ENCODE peak calls at places on chromosome 12, in nine cellular contexts. H is activated B cell treated with CpG ODN at 0.5 μM for 24 hours, D is body of pancreas, U is ovary, E is DND-41, I is gastrocnemius medialis, A is PC-3, W is fibroblast of the aortic adventitia, T is GM20000. G is an unnamed sample.

GRCh38 chr12:127280393-127281275 is 986.3 kb upstream of the TMEM132C start:
- DNase-seq in H (peak), E (no peak), I (no peak), W (no peak), U (peak), A (no peak), T (peak), D (peak), G (no peak)

GRCh38 chr12:14418526-14418925 is 53.0 kb downstream of the ATF7IP start:
- DNase-seq in W (peak), T (no peak), D (no peak), H (no peak), U (no peak), E (no peak), A (peak), I (no peak), G (no peak)

GRCh38 chr12:100127766-100128508 is 14.7 kb downstream of the BLTP3B start:
- DNase-seq in H (no peak), D (no peak), T (no peak), U (no peak), A (peak), W (peak), I (no peak), E (no peak), G (no peak)

GRCh38 chr12:12474931-12475485 is 87.7 kb downstream of the DUSP16 start:
- DNase-seq in A (no peak), E (no peak), W (peak), I (no peak), U (no peak), T (peak), D (no peak), H (no peak), G (no peak)

GRCh38 chr12:98185606-98186005 is 329.8 kb upstream of the TMPO start:
- DNase-seq in I (no peak), W (no peak), U (no peak), T (no peak), D (no peak), A (no peak), H (no peak), E (no peak), G (no peak)

GRCh38 chr12:130620281-130620680 is 95.8 kb downstream of the RIMBP2 start:
- DNase-seq in H (no peak), A (no peak), W (no peak), T (no peak), D (no peak), E (no peak), U (no peak), I (no peak), G (peak)

GRCh38 chr12:49439042-49439441 is 71.8 kb downstream of the SPATS2 start:
- DNase-seq in T (no peak), W (no peak), D (no peak), I (no peak), U (no peak), A (no peak), H (no peak), E (no peak), G (no peak)

GRCh38 chr12:65292241-65292640 is 13.8 kb downstream of the MSRB3 start:
- DNase-seq in T (no peak), E (no peak), A (no peak), D (no peak), H (no peak), U (no peak), W (no peak), I (no peak), G (no peak)

GRCh38 chr12:76264617-76265016 is 83.6 kb downstream of the BBS10 start:
- DNase-seq in W (peak), D (no peak), A (no peak), I (no peak), H (no peak), U (no peak), T (no peak), E (no peak), G (no peak)

GRCh38 chr12:75585309-75585708 is 73.9 kb upstream of the KRR1 start:
- DNase-seq in D (no peak), W (peak), T (no peak), A (peak), I (no peak), U (no peak), E (no peak), H (no peak), G (no peak)

GRCh38 chr12:128078311-128078851 is 188.6 kb upstream of the TMEM132C start:
- DNase-seq in I (no peak), T (no peak), E (no peak), D (no peak), U (no peak), A (no peak), H (no peak), W (peak), G (no peak)

GRCh38 chr12:65999564-66000280 is 130.8 kb downstream of the LLPH start:
- DNase-seq in H (no peak), T (no peak), I (no peak), A (peak), D (no peak), U (no peak), W (peak), E (no peak), G (no peak)

GRCh38 chr12:71594214-71594948 is 69.3 kb downstream of the ZFC3H1 start:
- DNase-seq in T (no peak), W (peak), I (no peak), U (no peak), H (no peak), A (peak), D (peak), E (no peak), G (no peak)

GRCh38 chr12:71602745-71603577 is 60.7 kb downstream of the ZFC3H1 start:
- DNase-seq in T (no peak), U (no peak), H (no peak), I (no peak), D (no peak), W (no peak), E (no peak), A (no peak), G (no peak)

GRCh38 chr12:71605034-71605433 is 58.6 kb downstream of the ZFC3H1 start:
- DNase-seq in E (no peak), A (no peak), D (no peak), W (no peak), H (no peak), T (no peak), U (no peak), I (no peak), G (no peak)

GRCh38 chr12:71599213-71599612 is 64.4 kb downstream of the ZFC3H1 start:
- DNase-seq in I (no peak), A (no peak), D (no peak), H (no peak), T (no peak), E (no peak), W (no peak), U (no peak), G (no peak)
- TF ChIP-seq CTCF in I (no peak), A (no peak), D (no peak), H (no peak), T (no peak), E (no peak), W (no peak), U (no peak), G (no peak)

GRCh38 chr12:57171668-57172067 is 24.2 kb upstream of the LRP1-AS start:
- DNase-seq in I (no peak), U (peak), E (no peak), W (peak), H (no peak), D (peak), T (no peak), A (no peak), G (no peak)
- TF ChIP-seq CTCF in I (no peak), U (no peak), E (no peak), W (peak), H (no peak), D (no peak), T (no peak), A (no peak), G (no peak)

DNA sequence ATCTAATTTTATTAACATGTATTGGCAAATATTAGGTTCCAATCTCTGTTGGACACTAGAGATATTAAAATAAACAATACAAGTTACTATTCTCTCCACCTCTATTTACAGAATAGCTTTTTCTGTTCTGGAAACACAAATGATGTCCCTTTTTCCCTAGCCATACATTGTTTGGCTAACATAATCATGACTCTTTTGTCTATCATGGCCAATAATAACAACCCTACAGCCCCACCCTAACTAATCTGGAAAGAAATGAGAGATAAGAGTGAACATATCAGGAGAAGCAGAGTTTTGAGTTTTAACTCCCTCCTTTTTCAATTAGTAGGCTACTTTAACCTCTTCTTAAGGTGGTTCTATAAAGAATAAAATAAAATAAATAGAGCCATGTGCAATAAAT is 40.2 kb downstream of the RASSF9 start:
- DNase-seq in T (no peak), W (peak), H (no peak), D (no peak), U (no peak), I (no peak), A (no peak), E (no peak), G (no peak)
- TF ChIP-seq CTCF in T (no peak), W (no peak), H (no peak), D (no peak), U (no peak), I (no peak), A (no peak), E (no peak), G (no peak)

GRCh38 chr12:3777206-3777809 is 24.4 kb upstream of the CRACR2A start:
- DNase-seq in H (no peak), U (no peak), D (peak), E (peak), T (peak), I (no peak), A (peak), W (peak), G (no peak)
- TF ChIP-seq CTCF in H (no peak), U (no peak), D (peak), E (peak), T (peak), I (peak), A (peak), W (peak), G (peak)

GRCh38 chr12:112192475-112192874 is 67.1 kb downstream of the TRAFD1 start:
- DNase-seq in I (no peak), A (no peak), H (no peak), U (no peak), W (no peak), E (no peak), D (no peak), T (no peak), G (no peak)

GRCh38 chr12:112191201-112191600 is 65.8 kb downstream of the TRAFD1 start:
- DNase-seq in U (no peak), A (no peak), H (no peak), T (no peak), W (no peak), I (no peak), D (no peak), E (no peak), G (no peak)

GRCh38 chr12:112191840-112192321 is 66.5 kb downstream of the TRAFD1 start:
- DNase-seq in T (no peak), I (no peak), H (no peak), A (no peak), U (no peak), D (no peak), E (no peak), W (peak), G (no peak)

GRCh38 chr12:112188130-112188830 is 62.9 kb downstream of the TRAFD1 start:
- DNase-seq in U (no peak), T (no peak), E (no peak), H (no peak), I (no peak), W (no peak), D (no peak), A (no peak), G (no peak)

DNA sequence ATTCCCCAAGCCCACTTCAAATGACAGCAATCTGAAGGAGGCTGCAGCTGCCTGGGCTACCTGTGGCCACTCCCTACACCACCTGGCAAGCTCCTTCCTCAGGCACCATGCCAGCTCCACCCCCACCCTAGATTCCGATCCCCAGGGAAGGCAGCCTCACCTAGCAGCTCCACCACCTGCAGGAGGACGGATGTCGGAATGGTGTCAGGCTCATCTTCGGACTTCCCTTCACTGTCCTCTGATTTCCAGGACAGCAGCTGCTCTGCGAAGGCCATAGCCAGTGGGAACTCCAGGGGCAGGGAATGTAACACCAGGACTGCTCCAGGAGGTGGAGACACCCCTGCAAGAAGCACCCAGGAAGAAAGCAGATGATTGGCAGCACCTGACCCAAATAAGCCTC is 65.3 kb downstream of the TRAFD1 start:
- DNase-seq in H (no peak), E (no peak), I (no peak), T (no peak), A (peak), D (peak), W (no peak), U (no peak), G (no peak)
- TF ChIP-seq CTCF in H (no peak), E (no peak), I (no peak), T (no peak), A (peak), D (no peak), W (no peak), U (no peak), G (no peak)

GRCh38 chr12:52682938-52683574 is 2.8 kb upstream of the KRT1 start:
- DNase-seq in E (no peak), T (no peak), W (no peak), D (no peak), I (no peak), U (no peak), A (no peak), H (no peak), G (no peak)

GRCh38 chr12:52680363-52680762 is at the start of gene KRT1:
- DNase-seq in A (no peak), D (no peak), I (no peak), H (no peak), W (no peak), E (no peak), U (no peak), T (no peak), G (no peak)

GRCh38 chr12:52682381-52682660 is 2.1 kb upstream of the KRT1 start:
- DNase-seq in T (no peak), D (no peak), U (no peak), W (peak), A (no peak), E (no peak), H (no peak), I (no peak), G (no peak)

GRCh38 chr12:52679875-52680274 is 332 bp downstream of the KRT1 start:
- DNase-seq in H (no peak), D (no peak), I (no peak), U (no peak), W (no peak), T (no peak), E (no peak), A (no peak), G (no peak)

GRCh38 chr12:52681551-52682380 is 1.6 kb upstream of the KRT1 start:
- DNase-seq in D (no peak), T (no peak), E (peak), A (no peak), U (no peak), W (no peak), I (no peak), H (no peak), G (no peak)
- TF ChIP-seq CTCF in D (no peak), T (no peak), E (no peak), A (no peak), U (no peak), W (no peak), I (no peak), H (no peak), G (no peak)

DNA sequence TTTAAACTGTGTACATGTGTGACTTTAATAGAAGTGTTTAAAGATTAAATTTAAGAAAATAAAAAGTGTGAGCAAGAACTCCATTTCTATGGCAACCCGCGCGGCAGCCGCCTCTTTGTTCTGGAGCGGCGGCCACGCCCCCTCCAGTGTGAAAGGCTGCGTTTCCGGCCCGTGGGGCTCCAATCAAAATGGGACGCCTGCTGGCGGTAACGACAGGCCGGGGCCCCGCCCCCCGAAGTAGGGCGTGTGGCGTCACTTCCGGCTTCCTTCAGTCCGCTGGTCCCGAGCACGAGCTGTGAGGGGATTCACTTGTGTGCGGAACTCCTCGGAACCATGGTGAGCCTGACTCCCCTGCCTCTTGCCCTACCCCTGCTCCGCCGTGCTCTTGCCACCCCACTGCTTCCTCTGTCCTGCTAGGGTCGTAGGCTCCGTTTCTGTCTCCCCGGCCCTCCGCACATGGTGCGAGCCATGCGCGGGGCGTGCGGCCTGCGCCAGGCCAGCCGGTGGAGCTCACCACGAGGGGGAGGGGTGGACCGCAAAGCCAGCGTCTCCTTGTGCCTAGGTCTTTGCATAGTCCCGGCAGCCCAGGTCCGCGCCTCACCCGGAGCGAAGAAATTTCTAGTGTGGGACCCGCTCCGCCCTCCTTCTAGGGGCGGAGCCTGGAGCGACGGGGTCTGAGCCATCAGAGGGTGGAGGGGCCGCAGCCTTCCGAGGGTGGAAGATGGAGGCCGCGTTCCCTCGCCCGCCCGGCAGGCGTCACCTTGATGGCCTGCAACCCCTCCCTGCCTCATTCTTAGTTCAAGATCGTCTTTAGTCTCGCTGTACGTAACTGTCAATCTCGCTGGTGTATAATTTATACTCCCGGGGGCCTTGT is at the start of gene CCT2:
- DNase-seq in I (peak), A (peak), T (peak), E (peak), U (peak), H (peak), D (peak), W (peak), G (peak)
- TF ChIP-seq CTCF in I (no peak), A (peak), T (no peak), E (peak), U (no peak), H (no peak), D (peak), W (peak), G (peak)

DNA sequence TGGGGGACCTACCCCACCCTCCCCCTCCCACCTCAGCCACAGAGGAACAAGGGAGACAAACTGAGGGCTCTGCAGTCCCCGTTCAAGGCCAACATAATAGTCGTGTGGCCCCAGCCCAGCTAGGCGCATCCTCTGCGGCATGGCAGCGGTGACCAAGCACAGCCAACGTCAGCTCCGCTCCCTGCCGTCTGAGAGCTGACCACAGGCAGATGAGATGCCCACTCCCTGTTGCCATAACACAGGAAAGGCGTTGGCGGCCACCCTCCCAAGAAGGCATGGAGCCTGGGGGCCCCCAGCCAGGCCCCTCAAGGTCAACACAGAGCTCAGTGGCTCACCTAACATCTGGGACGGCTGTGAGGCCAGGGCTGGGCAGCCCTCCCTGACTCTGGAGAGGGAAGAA is 32.6 kb upstream of the UBC start:
- DNase-seq in T (no peak), D (no peak), H (no peak), E (no peak), I (no peak), U (no peak), A (no peak), W (no peak), G (no peak)
- TF ChIP-seq CTCF in T (no peak), D (no peak), H (no peak), E (no peak), I (no peak), U (no peak), A (no peak), W (no peak), G (no peak)

DNA sequence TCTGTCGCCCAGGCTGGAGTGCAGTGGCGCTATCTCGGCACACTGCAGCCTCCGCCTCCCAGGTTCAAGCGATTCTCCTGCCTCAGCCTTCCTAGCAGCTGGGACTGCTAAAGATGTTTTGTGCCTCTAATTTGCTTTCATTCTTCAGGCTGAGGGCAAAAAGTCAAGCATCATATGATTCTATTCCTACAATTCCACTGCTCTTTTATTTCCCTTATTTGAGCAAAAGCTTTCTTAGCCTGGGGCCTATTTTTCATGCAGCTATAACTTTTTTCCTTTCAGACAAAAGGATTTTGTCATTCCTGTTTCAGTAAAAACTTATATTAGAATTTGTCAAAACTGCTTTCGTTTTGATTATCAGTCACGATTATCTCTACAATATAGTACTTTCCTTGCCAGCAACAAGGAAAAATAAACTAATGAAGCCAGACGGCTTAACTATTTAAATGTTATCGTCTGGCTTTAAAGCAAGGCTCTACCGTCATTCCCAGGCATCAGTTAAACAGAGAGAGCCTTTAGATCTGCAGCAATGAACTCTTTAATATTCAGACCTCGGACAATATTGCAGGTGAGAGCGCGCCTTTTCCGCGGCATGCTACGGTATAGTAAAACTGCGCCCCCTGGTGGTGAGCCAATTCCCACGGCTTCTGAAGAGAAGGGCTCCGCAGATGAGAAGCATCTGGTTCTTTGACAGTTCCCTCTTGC is 1.4 kb upstream of the SLC2A13 start:
- DNase-seq in E (peak), A (peak), I (peak), H (peak), W (peak), T (peak), U (peak), D (peak), G (peak)
- TF ChIP-seq CTCF in E (peak), A (peak), I (peak), H (no peak), W (peak), T (peak), U (peak), D (peak), G (peak)